ENCODE peak calls at places on chromosome 4, in nine cellular contexts. H, J, S, A, L, G, W, M and Z are unnamed samples.

GRCh38 chr4:187460016-187460415 is 535.6 kb upstream of the ZFP42 start:
- DNase-seq in H (no peak), J (no peak), S (no peak), A (no peak), L (no peak), G (no peak), W (no peak), M (no peak), Z (no peak)

GRCh38 chr4:42401171-42401570 is 3.9 kb downstream of the SHISA3 start:
- DNase-seq in H (no peak), J (no peak), S (no peak), A (no peak), L (no peak), G (peak; percentile 49), W (no peak), M (no peak), Z (peak; percentile 17)

GRCh38 chr4:165198329-165198728 is 9.0 kb upstream of the KLHL2 start:
- DNase-seq in H (no peak), J (no peak), S (peak; percentile 2), A (no peak), L (no peak), G (peak; percentile 42), W (no peak), M (no peak), Z (no peak)

GRCh38 chr4:85928775-85929585 is 430.9 kb downstream of the MAPK10 start:
- DNase-seq in H (no peak), J (no peak), S (peak; percentile 1), A (no peak), L (no peak), G (peak; percentile 70), W (peak; percentile 7), M (no peak), Z (peak; percentile 94)

GRCh38 chr4:168398589-168398988 is 80.0 kb upstream of the DDX60 start:
- DNase-seq in H (no peak), J (no peak), S (no peak), A (no peak), L (no peak), G (no peak), W (no peak), M (no peak), Z (peak; percentile 26)

GRCh38 chr4:177769155-177769554 is 326.9 kb upstream of the AGA start:
- DNase-seq in H (no peak), J (no peak), S (no peak), A (no peak), L (no peak), G (peak; percentile 8), W (no peak), M (no peak), Z (no peak)

GRCh38 chr4:94298725-94299252 is 43.8 kb downstream of the HPGDS start:
- DNase-seq in H (no peak), J (no peak), S (no peak), A (no peak), L (no peak), G (peak; percentile 86), W (no peak), M (no peak), Z (no peak)

GRCh38 chr4:82223715-82224114 is 150.1 kb downstream of the HNRNPD start:
- DNase-seq in H (no peak), J (no peak), S (no peak), A (peak; percentile 26), L (peak; percentile 13), G (no peak), W (no peak), M (no peak), Z (no peak)

GRCh38 chr4:140049024-140049923 is 104.7 kb downstream of the MAML3 start:
- DNase-seq in H (peak; percentile 71), J (no peak), S (no peak), A (peak; percentile 71), L (peak; percentile 52), G (peak; percentile 58), W (peak; percentile 33), M (peak; percentile 86), Z (no peak)

GRCh38 chr4:38621004-38621684 is 42.9 kb upstream of the KLF3 start:
- DNase-seq in H (peak; percentile 64), J (no peak), S (peak; percentile 64), A (no peak), L (no peak), G (peak; percentile 99), W (peak; percentile 95), M (peak; percentile 18), Z (no peak)

GRCh38 chr4:139838811-139839210 is 173.2 kb downstream of the MGST2 start:
- DNase-seq in H (no peak), J (no peak), S (no peak), A (no peak), L (no peak), G (no peak), W (no peak), M (no peak), Z (no peak)

GRCh38 chr4:2339458-2340271 is 77.8 kb upstream of the MXD4 start:
- DNase-seq in H (no peak), J (no peak), S (no peak), A (no peak), L (no peak), G (no peak), W (no peak), M (no peak), Z (no peak)

GRCh38 chr4:8209997-8210396 is 10.9 kb downstream of the SH3TC1 start:
- DNase-seq in H (no peak), J (no peak), S (no peak), A (no peak), L (no peak), G (no peak), W (no peak), M (no peak), Z (no peak)

GRCh38 chr4:112651641-112652040 is 14.7 kb downstream of the LARP7 start:
- DNase-seq in H (no peak), J (no peak), S (no peak), A (no peak), L (no peak), G (no peak), W (no peak), M (no peak), Z (no peak)

GRCh38 chr4:87060957-87061356 is 126.1 kb downstream of the AFF1 start:
- DNase-seq in H (no peak), J (no peak), S (peak; percentile 58), A (peak; percentile 37), L (peak; percentile 19), G (peak; percentile 70), W (peak; percentile 35), M (no peak), Z (no peak)

GRCh38 chr4:10159671-10160070 is 43.1 kb upstream of the WDR1 start:
- DNase-seq in H (no peak), J (no peak), S (no peak), A (no peak), L (no peak), G (peak; percentile 76), W (no peak), M (no peak), Z (no peak)

GRCh38 chr4:115126487-115126886 is 13.1 kb upstream of the NDST4 start:
- DNase-seq in H (no peak), J (no peak), S (no peak), A (no peak), L (no peak), G (no peak), W (no peak), M (peak; percentile 71), Z (no peak)

GRCh38 chr4:64417974-64418373 is 8.7 kb upstream of the TECRL start:
- DNase-seq in H (no peak), J (no peak), S (no peak), A (no peak), L (no peak), G (peak; percentile 4), W (no peak), M (no peak), Z (no peak)

GRCh38 chr4:150720973-150721518 is 139.1 kb downstream of the MAB21L2 start:
- DNase-seq in H (no peak), J (no peak), S (no peak), A (no peak), L (no peak), G (no peak), W (peak; percentile 11), M (no peak), Z (no peak)

GRCh38 chr4:54840992-54841768 is 183.4 kb downstream of the KIT start:
- DNase-seq in H (no peak), J (no peak), S (peak; percentile 6), A (peak; percentile 5), L (no peak), G (peak; percentile 10), W (peak; percentile 54), M (no peak), Z (no peak)